ENCODE peak calls at places on chromosome 4, in six cellular contexts. P is K562, F is HepG2, C is A549, Q is IMR-90, R is GM12878. X is an unnamed sample.

GRCh38 chr4:145177511-145177905 is 2.9 kb downstream of the OTUD4 start:
- DNase-seq in P (no peak), F (no peak), C (no peak), Q (peak; percentile 52), R (no peak), X (no peak)

GRCh38 chr4:15110120-15110571 is 107.9 kb downstream of the CPEB2 start:
- DNase-seq in P (no peak), F (no peak), C (no peak), Q (no peak), R (no peak), X (no peak)

GRCh38 chr4:151541438-151542071 is 132.6 kb downstream of the FHIP1A start:
- DNase-seq in P (no peak), F (no peak), C (peak; percentile 11), Q (peak; percentile 58), R (no peak), X (no peak)

GRCh38 chr4:143728171-143728570 is 27.7 kb upstream of the FREM3 start:
- DNase-seq in P (no peak), F (no peak), C (no peak), Q (peak; percentile 0), R (no peak), X (no peak)

GRCh38 chr4:8285976-8286718 is 16.6 kb downstream of the HTRA3 start:
- DNase-seq in P (no peak), F (no peak), C (no peak), Q (no peak), R (no peak), X (no peak)

GRCh38 chr4:173167793-173168395 is 717 bp upstream of the GALNT7 start:
- DNase-seq in P (peak; percentile 56), F (no peak), C (peak; percentile 67), Q (peak; percentile 30), R (no peak), X (peak; percentile 53)

GRCh38 chr4:5009796-5010195 is 9.5 kb downstream of the CYTL1 start:
- DNase-seq in P (no peak), F (no peak), C (no peak), Q (no peak), R (no peak), X (no peak)

GRCh38 chr4:118076958-118077766 is 42.9 kb downstream of the NDST3 start:
- DNase-seq in P (no peak), F (peak; percentile 31), C (peak; percentile 21), Q (peak; percentile 34), R (no peak), X (peak; percentile 30)

GRCh38 chr4:185838104-185838452 is 26.1 kb upstream of the SORBS2 start:
- DNase-seq in P (no peak), F (no peak), C (no peak), Q (no peak), R (no peak), X (no peak)

GRCh38 chr4:52657317-52657629 is 1.8 kb downstream of the USP46 start:
- DNase-seq in P (no peak), F (no peak), C (no peak), Q (no peak), R (no peak), X (no peak)

GRCh38 chr4:130534651-130535050 is 1438.7 kb downstream of the C4orf33 start:
- DNase-seq in P (no peak), F (no peak), C (no peak), Q (no peak), R (no peak), X (no peak)

DNA sequence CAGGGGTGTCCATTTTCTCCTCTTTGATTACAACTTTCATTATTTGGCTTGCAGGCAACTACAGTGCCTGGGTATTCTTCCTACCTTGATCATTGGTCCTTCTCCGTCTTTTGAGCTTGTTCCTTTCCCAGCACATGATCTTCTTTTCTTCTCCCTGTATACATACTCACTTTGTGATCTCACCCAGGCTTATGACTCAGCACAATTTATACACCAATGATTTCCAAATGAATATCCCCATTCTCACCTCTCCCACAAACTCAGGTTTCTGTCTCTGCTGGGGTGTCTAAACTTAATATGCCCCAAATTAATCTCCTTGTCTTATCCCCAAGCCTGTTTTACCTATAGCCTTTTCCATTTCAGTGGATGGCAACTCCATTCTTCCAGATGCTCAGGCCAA is 19.5 kb upstream of the C4orf54 start:
- DNase-seq in P (no peak), F (no peak), C (peak; percentile 1), Q (no peak), R (no peak), X (no peak)
- TF ChIP-seq BHLHE40 in P (no peak), F (no peak), C (no peak), Q (no peak), R (no peak), X (no peak)

GRCh38 chr4:102343964-102344519 is 1.2 kb downstream of the SLC39A8 start:
- DNase-seq in P (peak; percentile 30), F (no peak), C (no peak), Q (peak; percentile 8), R (peak; percentile 21), X (no peak)

GRCh38 chr4:102344955-102345794 is at the start of gene SLC39A8:
- DNase-seq in P (peak; percentile 92), F (peak; percentile 41), C (peak; percentile 89), Q (peak; percentile 44), R (peak; percentile 91), X (peak; percentile 89)

GRCh38 chr4:102345795-102346100 is 466 bp upstream of the SLC39A8 start:
- DNase-seq in P (no peak), F (no peak), C (no peak), Q (no peak), R (no peak), X (no peak)

GRCh38 chr4:102342404-102343074 is 2.7 kb downstream of the SLC39A8 start:
- DNase-seq in P (peak; percentile 51), F (no peak), C (no peak), Q (no peak), R (no peak), X (no peak)

GRCh38 chr4:102344520-102344954 is 745 bp downstream of the SLC39A8 start:
- DNase-seq in P (peak; percentile 71), F (no peak), C (peak; percentile 57), Q (no peak), R (no peak), X (peak; percentile 65)
- TF ChIP-seq BHLHE40 in P (no peak), F (no peak), C (no peak), Q (no peak), R (no peak), X (no peak)

GRCh38 chr4:101208171-101208570 is 139.2 kb downstream of the PPP3CA start:
- DNase-seq in P (no peak), F (no peak), C (no peak), Q (no peak), R (no peak), X (no peak)

GRCh38 chr4:101201421-101201820 is 145.9 kb downstream of the PPP3CA start:
- DNase-seq in P (no peak), F (no peak), C (peak; percentile 20), Q (no peak), R (no peak), X (no peak)

GRCh38 chr4:101210331-101210730 is 137.0 kb downstream of the PPP3CA start:
- DNase-seq in P (no peak), F (no peak), C (no peak), Q (no peak), R (no peak), X (no peak)

GRCh38 chr4:101211146-101211553 is 136.2 kb downstream of the PPP3CA start:
- DNase-seq in P (no peak), F (peak; percentile 55), C (peak; percentile 89), Q (peak; percentile 58), R (no peak), X (no peak)

GRCh38 chr4:101205878-101206277 is 141.4 kb downstream of the PPP3CA start:
- DNase-seq in P (no peak), F (no peak), C (peak; percentile 28), Q (peak; percentile 63), R (peak; percentile 3), X (no peak)
- TF ChIP-seq BHLHE40 in P (no peak), F (no peak), C (no peak), Q (no peak), R (no peak), X (no peak)

DNA sequence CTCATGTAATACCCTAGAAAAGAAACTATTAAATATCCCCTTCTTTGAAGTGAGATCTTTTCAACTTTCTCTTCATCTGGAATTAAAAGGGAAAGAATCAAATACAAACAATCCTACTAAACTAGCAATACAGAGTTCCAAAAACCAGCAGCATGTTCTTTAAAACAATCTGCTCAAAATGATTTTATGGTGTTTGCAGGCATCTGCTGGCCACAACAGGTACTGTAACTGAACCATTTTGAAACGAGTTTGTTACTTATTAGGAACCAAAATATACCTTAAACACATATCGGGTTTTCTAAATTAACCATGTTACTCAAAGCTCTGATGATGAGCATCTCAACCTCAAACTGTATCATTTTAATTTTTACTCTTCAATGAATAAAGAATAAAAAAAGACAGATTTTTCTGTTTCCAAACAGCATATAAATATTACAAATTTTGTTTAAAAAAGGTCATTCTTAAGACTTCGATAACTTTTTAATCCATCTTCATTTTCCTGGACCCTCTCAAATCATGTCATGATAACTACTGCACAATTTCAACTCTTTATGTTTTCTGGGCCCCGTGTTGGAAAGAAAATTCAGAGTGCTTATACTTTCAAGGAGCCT is 56.5 kb downstream of the ARAP2 start:
- DNase-seq in P (no peak), F (peak; percentile 1), C (peak; percentile 20), Q (peak; percentile 33), R (no peak), X (peak; percentile 10)
- TF ChIP-seq BHLHE40 in P (no peak), F (no peak), C (no peak), Q (no peak), R (no peak), X (no peak)